ENCODE peak calls at places on chromosomes 2 and 18, in six cellular contexts. D, W, Z, Y, G and E are unnamed samples.

GRCh38 chr18:74949611-74950010 is 259.3 kb downstream of the PTGR3 start:
- DNase-seq in W (no peak), Y (no peak), G (no peak), Z (no peak), D (no peak), E (no peak)

GRCh38 chr18:79938196-79938595 is 13.3 kb downstream of the SLC66A2 start:
- DNase-seq in Y (no peak), W (peak; percentile 37), Z (no peak), G (no peak), D (no peak), E (no peak)

GRCh38 chr2:4553219-4553618 is 849.8 kb downstream of the DCDC2C start:
- DNase-seq in D (no peak), W (no peak), G (no peak), Y (no peak), Z (no peak), E (no peak)

GRCh38 chr2:216107320-216107719 is 1.8 kb upstream of the XRCC5 start:
- DNase-seq in W (no peak), Z (no peak), Y (no peak), G (no peak), D (no peak), E (no peak)

GRCh38 chr2:114113527-114113926 is 223.6 kb downstream of the ACTR3 start:
- DNase-seq in D (no peak), G (no peak), W (no peak), Y (no peak), Z (no peak), E (no peak)

GRCh38 chr2:168244318-168244717 is 3.1 kb downstream of the STK39 start:
- DNase-seq in Z (no peak), G (no peak), W (no peak), D (no peak), Y (peak; percentile 88), E (no peak)

GRCh38 chr2:9699139-9699823 is 68.5 kb upstream of the YWHAQ start:
- DNase-seq in W (no peak), D (no peak), G (no peak), Z (peak; percentile 94), Y (no peak), E (no peak)

GRCh38 chr2:226795281-226796011 is 4.2 kb downstream of the IRS1 start:
- DNase-seq in Y (no peak), D (no peak), G (no peak), Z (peak; percentile 77), W (peak; percentile 45), E (no peak)

GRCh38 chr2:227153766-227154486 is 10.1 kb downstream of the COL4A4 start:
- DNase-seq in G (no peak), Z (no peak), D (no peak), Y (no peak), W (no peak), E (no peak)

GRCh38 chr18:45166341-45167108 is 448.8 kb upstream of the SLC14A2 start:
- DNase-seq in D (no peak), Z (peak; percentile 97), G (no peak), W (no peak), Y (no peak), E (no peak)

GRCh38 chr2:48558436-48558835 is 28.5 kb downstream of the STON1 start:
- DNase-seq in D (no peak), Y (no peak), W (no peak), G (no peak), Z (no peak), E (no peak)

GRCh38 chr2:126187665-126188064 is 468.3 kb upstream of the GYPC start:
- DNase-seq in W (no peak), G (no peak), Y (no peak), Z (peak; percentile 2), D (no peak), E (no peak)

GRCh38 chr2:94874277-94874997 is 3.2 kb downstream of the TEKT4 start:
- DNase-seq in W (peak; percentile 67), D (peak; percentile 15), Y (peak; percentile 28), G (peak; percentile 93), Z (peak; percentile 63), E (no peak)

GRCh38 chr18:26863122-26863879 is 2.2 kb downstream of the AQP4 start:
- DNase-seq in W (peak; percentile 91), Y (peak; percentile 77), Z (peak; percentile 3), D (peak; percentile 83), G (no peak), E (peak; percentile 48)

GRCh38 chr2:120109186-120110061 is 96.5 kb downstream of the EPB41L5 start:
- DNase-seq in Z (peak; percentile 56), G (peak; percentile 41), D (no peak), W (no peak), Y (peak; percentile 62), E (no peak)

GRCh38 chr2:102235491-102235890 is 48.7 kb downstream of the IL1RL2 start:
- DNase-seq in Z (peak; percentile 52), W (no peak), Y (no peak), G (no peak), D (no peak), E (no peak)

GRCh38 chr2:25303517-25304338 is 38.0 kb downstream of the DNMT3A start:
- DNase-seq in Y (no peak), Z (no peak), D (no peak), W (no peak), G (no peak), E (no peak)

GRCh38 chr2:124027182-124027581 is 2.1 kb downstream of the CNTNAP5 start:
- DNase-seq in D (peak; percentile 9), W (no peak), Y (peak; percentile 79), G (peak; percentile 62), Z (peak; percentile 66), E (no peak)

GRCh38 chr2:148999451-148999891 is 39.0 kb upstream of the LYPD6B start:
- DNase-seq in W (no peak), D (no peak), Y (no peak), G (no peak), Z (peak; percentile 22), E (no peak)

GRCh38 chr2:236840857-236841256 is 244.8 kb upstream of the COPS8 start:
- DNase-seq in G (no peak), Z (no peak), Y (no peak), D (no peak), W (no peak), E (no peak)

GRCh38 chr2:127700527-127701192 is 637 bp upstream of the SFT2D3 start:
- DNase-seq in Z (peak; percentile 21), G (peak; percentile 84), D (peak; percentile 35), Y (no peak), W (peak; percentile 93), E (peak; percentile 6)

GRCh38 chr2:16744521-16744920 is 78.9 kb upstream of the CYRIA start:
- DNase-seq in D (no peak), G (no peak), Y (no peak), Z (no peak), W (no peak), E (no peak)

GRCh38 chr18:49619792-49620191 is 57.9 kb downstream of the LIPG start:
- DNase-seq in D (no peak), Z (peak; percentile 71), Y (no peak), G (no peak), W (no peak), E (no peak)